ENCODE peak calls at places on chromosomes 2 and 18, in nine cellular contexts. C is right lobe of liver; E is AG10803; T is fibroblast of lung; V is AG04450; A is HCT116; R is CD8-positive, alpha-beta T cell; Y is prostate gland; Q is CD8-positive, alpha-beta memory T cell. O is an unnamed sample.

GRCh38 chr2:216578325-216578724 is 54.9 kb upstream of the IGFBP2 start:
- DNase-seq in C (no peak), E (no peak), T (no peak), V (no peak), A (no peak), R (no peak), Y (no peak), Q (no peak), O (no peak)

GRCh38 chr2:125643128-125643527 is 1012.8 kb upstream of the GYPC start:
- DNase-seq in C (no peak), E (no peak), T (no peak), V (no peak), A (no peak), R (no peak), Y (no peak), Q (no peak), O (no peak)

GRCh38 chr2:73356097-73356496 is 29.5 kb upstream of the ALMS1 start:
- DNase-seq in C (no peak), E (no peak), T (no peak), V (no peak), A (no peak), R (no peak), Y (no peak), Q (no peak), O (no peak)

GRCh38 chr2:124039032-124039431 is 13.9 kb downstream of the CNTNAP5 start:
- DNase-seq in C (no peak), E (no peak), T (no peak), V (no peak), A (no peak), R (no peak), Y (no peak), Q (no peak), O (no peak)

GRCh38 chr18:23977709-23978483 is 36.7 kb upstream of the TTC39C start:
- DNase-seq in C (no peak), E (no peak), T (peak; percentile 22), V (no peak), A (no peak), R (no peak), Y (no peak), Q (peak; percentile 56), O (no peak)

GRCh38 chr2:48727560-48727959 is 28.0 kb downstream of the LHCGR start:
- DNase-seq in C (no peak), E (peak; percentile 59), T (no peak), V (no peak), A (no peak), R (no peak), Y (no peak), Q (no peak), O (no peak)

GRCh38 chr2:146661494-146662096 is 1183.2 kb upstream of the ACVR2A start:
- DNase-seq in C (no peak), E (peak; percentile 41), T (peak; percentile 73), V (peak; percentile 16), A (peak; percentile 37), R (no peak), Y (no peak), Q (no peak), O (no peak)

GRCh38 chr2:129367118-129367517 is 612.3 kb upstream of the RAB6C start:
- DNase-seq in C (no peak), E (no peak), T (no peak), V (no peak), A (no peak), R (no peak), Y (no peak), Q (no peak), O (no peak)

GRCh38 chr2:74333175-74333574 is 10.0 kb downstream of the SLC4A5 start:
- DNase-seq in C (no peak), E (peak; percentile 40), T (peak; percentile 36), V (peak; percentile 3), A (peak; percentile 19), R (no peak), Y (no peak), Q (no peak), O (no peak)

GRCh38 chr2:233129351-233129978 is 69.3 kb downstream of the INPP5D start:
- DNase-seq in C (no peak), E (no peak), T (no peak), V (no peak), A (peak; percentile 24), R (no peak), Y (no peak), Q (no peak), O (no peak)

GRCh38 chr2:20490300-20491181 is 43.7 kb downstream of the RHOB start:
- DNase-seq in C (no peak), E (peak; percentile 53), T (peak; percentile 77), V (peak; percentile 39), A (no peak), R (no peak), Y (peak; percentile 81), Q (no peak), O (peak; percentile 70)

GRCh38 chr2:225995788-225996476 is 596.4 kb downstream of the NYAP2 start:
- DNase-seq in C (no peak), E (peak; percentile 47), T (peak; percentile 43), V (no peak), A (no peak), R (no peak), Y (no peak), Q (no peak), O (no peak)

GRCh38 chr2:95343429-95344207 is 46.5 kb downstream of the KCNIP3 start:
- DNase-seq in C (peak; percentile 30), E (no peak), T (no peak), V (no peak), A (no peak), R (no peak), Y (no peak), Q (no peak), O (no peak)

GRCh38 chr2:23617167-23617787 is 232.3 kb downstream of the KLHL29 start:
- DNase-seq in C (peak; percentile 35), E (peak; percentile 81), T (peak; percentile 70), V (no peak), A (no peak), R (no peak), Y (peak; percentile 74), Q (no peak), O (peak; percentile 18)

GRCh38 chr18:22336406-22336805 is 81.3 kb downstream of the CTAGE1 start:
- DNase-seq in C (no peak), E (no peak), T (no peak), V (no peak), A (no peak), R (no peak), Y (no peak), Q (no peak), O (no peak)

GRCh38 chr18:73896685-73897084 is 250.9 kb downstream of the FBXO15 start:
- DNase-seq in C (no peak), E (no peak), T (no peak), V (no peak), A (no peak), R (no peak), Y (no peak), Q (no peak), O (no peak)

GRCh38 chr18:461762-462161 is 38.7 kb downstream of the COLEC12 start:
- DNase-seq in C (no peak), E (no peak), T (no peak), V (no peak), A (no peak), R (no peak), Y (no peak), Q (no peak), O (no peak)

GRCh38 chr2:41722668-41723369 is 325.0 kb upstream of the PKDCC start:
- DNase-seq in C (no peak), E (peak; percentile 12), T (peak; percentile 72), V (no peak), A (no peak), R (no peak), Y (no peak), Q (no peak), O (peak; percentile 13)

GRCh38 chr2:42249887-42250286 is 80.7 kb downstream of the EML4 start:
- DNase-seq in C (no peak), E (no peak), T (no peak), V (no peak), A (no peak), R (no peak), Y (peak; percentile 7), Q (no peak), O (no peak)

GRCh38 chr18:38290229-38290628 is 724.6 kb upstream of the CELF4 start:
- DNase-seq in C (no peak), E (no peak), T (no peak), V (no peak), A (no peak), R (no peak), Y (no peak), Q (no peak), O (no peak)
- H3K4me3 ChIP-seq in C (no peak overlapping the region), E (no peak overlapping the region), T (no peak overlapping the region), V (no peak overlapping the region), A (no peak overlapping the region), R (no peak overlapping the region), Y (no peak overlapping the region), Q (no peak overlapping the region), O (no peak overlapping the region)

DNA sequence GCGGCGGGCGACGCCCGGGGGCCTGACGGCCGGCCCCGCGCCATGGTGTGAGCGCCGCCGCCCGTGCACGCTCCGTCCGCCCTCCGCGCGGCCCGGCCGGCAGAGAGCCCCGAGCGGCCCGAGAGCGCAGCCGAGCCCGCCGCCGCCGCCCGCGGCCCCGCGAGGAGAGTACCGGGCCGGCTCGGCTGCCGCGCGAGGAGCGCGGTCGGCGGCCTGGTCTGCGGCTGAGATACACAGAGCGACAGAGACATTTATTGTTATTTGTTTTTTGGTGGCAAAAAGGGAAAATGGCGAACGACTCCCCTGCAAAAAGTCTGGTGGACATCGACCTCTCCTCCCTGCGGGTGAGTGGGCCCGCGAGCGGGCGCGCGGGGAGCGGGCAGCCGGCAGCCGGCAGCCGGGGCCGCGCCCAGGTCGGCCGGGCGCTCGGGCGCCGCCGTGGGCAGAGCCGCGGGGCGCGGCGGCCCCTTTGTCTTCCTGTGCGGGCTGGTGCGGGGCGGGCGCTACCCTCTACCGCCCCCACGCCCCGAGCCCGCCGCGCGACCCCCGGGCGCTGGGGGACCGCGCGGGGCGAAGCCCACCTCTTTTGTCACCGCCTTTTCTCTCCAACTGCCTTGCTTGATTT is 399 bp downstream of the MAP4K4 start:
- DNase-seq in C (no peak), E (no peak), T (no peak), V (no peak), A (no peak), R (no peak), Y (no peak), Q (peak; percentile 38), O (peak; percentile 12)
- H3K4me3 ChIP-seq in C (peak overlapping the region; percentile 67), E (peak overlapping the region; percentile 93), T (peak overlapping the region; percentile 98), V (peak overlapping the region; percentile 85), A (peak overlapping the region; percentile 69), R (peak overlapping the region; percentile 81), Y (peak overlapping the region; percentile 62), Q (peak overlapping the region; percentile 78), O (no peak overlapping the region)

DNA sequence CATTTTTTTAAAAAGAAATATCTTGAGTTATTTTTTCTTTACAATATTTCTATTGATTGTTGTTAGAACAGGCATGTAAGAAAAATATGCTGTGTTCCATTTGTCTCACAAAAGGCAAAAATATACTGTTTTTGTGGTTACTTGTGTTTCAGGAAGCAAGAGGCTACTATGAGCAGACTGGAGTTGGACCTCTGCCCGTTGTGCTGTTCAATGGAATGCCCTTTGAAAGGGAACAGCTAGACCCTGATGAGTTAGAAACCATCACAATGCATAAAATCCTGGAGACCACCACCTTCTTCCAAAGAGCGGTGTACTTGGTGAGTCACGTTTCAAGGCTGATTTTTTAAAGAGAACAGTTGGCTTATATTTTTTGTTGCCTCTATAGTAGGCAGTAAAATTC is 54.7 kb downstream of the UGGT1 start:
- DNase-seq in C (no peak), E (no peak), T (peak; percentile 6), V (no peak), A (no peak), R (no peak), Y (no peak), Q (no peak), O (no peak)
- H3K4me3 ChIP-seq in C (no peak overlapping the region), E (no peak overlapping the region), T (no peak overlapping the region), V (no peak overlapping the region), A (no peak overlapping the region), R (no peak overlapping the region), Y (no peak overlapping the region), Q (no peak overlapping the region), O (no peak overlapping the region)

GRCh38 chr2:9466147-9466683 is 8.1 kb upstream of the IAH1 start:
- DNase-seq in C (no peak), E (no peak), T (no peak), V (no peak), A (no peak), R (no peak), Y (no peak), Q (no peak), O (no peak)
- H3K4me3 ChIP-seq in C (no peak overlapping the region), E (no peak overlapping the region), T (no peak overlapping the region), V (no peak overlapping the region), A (no peak overlapping the region), R (no peak overlapping the region), Y (no peak overlapping the region), Q (no peak overlapping the region), O (no peak overlapping the region)